ENCODE peak calls at places on chromosomes 1 and 21, in four cellular contexts. G is neural progenitor cell, W is cardiac fibroblast, J is HFFc6. Z is an unnamed sample.

GRCh38 chr1:30733520-30733919 is 10.1 kb upstream of the MATN1 start:
- DNase-seq in G (no peak), W (no peak), J (no peak), Z (no peak)

GRCh38 chr21:41958886-41959563 is 5.2 kb upstream of the C2CD2 start:
- DNase-seq in G (no peak), W (peak), J (no peak), Z (no peak)

GRCh38 chr1:93577536-93578432 is 103.9 kb downstream of the BCAR3 start:
- DNase-seq in G (no peak), W (no peak), J (no peak), Z (no peak)

GRCh38 chr1:181187596-181188126 is 99.2 kb downstream of the IER5 start:
- DNase-seq in G (no peak), W (no peak), J (no peak), Z (no peak)

GRCh38 chr1:205954819-205955404 is 11.7 kb upstream of the SLC26A9 start:
- DNase-seq in G (no peak), W (no peak), J (no peak), Z (no peak)

GRCh38 chr1:20731057-20731991 is 1.2 kb downstream of the SH2D5 start:
- DNase-seq in G (no peak), W (no peak), J (no peak), Z (no peak)

GRCh38 chr1:167551359-167551758 is 2.2 kb downstream of the CREG1 start:
- DNase-seq in G (no peak), W (no peak), J (no peak), Z (no peak)

GRCh38 chr1:67333603-67334002 is 25.9 kb downstream of the IL12RB2 start:
- DNase-seq in G (no peak), W (no peak), J (no peak), Z (no peak)

GRCh38 chr1:41404308-41404755 is 43.1 kb downstream of the FOXO6 start:
- DNase-seq in G (peak), W (peak), J (peak), Z (no peak)

GRCh38 chr1:53350853-53351767 is 23.2 kb upstream of the LRP8 start:
- DNase-seq in G (no peak), W (no peak), J (no peak), Z (no peak)

GRCh38 chr1:154607748-154608521 is at the start of gene ADAR:
- DNase-seq in G (peak), W (peak), J (peak), Z (peak)

GRCh38 chr1:116710326-116711060 is 43.0 kb upstream of the IGSF3 start:
- DNase-seq in G (no peak), W (no peak), J (no peak), Z (no peak)

GRCh38 chr1:109181807-109182163 is 31.9 kb upstream of the SARS1 start:
- DNase-seq in G (no peak), W (no peak), J (no peak), Z (no peak)

GRCh38 chr21:35086357-35086756 is 37.3 kb upstream of the RUNX1 start:
- DNase-seq in G (no peak), W (peak), J (peak), Z (no peak)

GRCh38 chr1:198919667-198920398 is 281.0 kb downstream of the PTPRC start:
- DNase-seq in G (no peak), W (peak), J (no peak), Z (no peak)

GRCh38 chr21:45318556-45319341 is 31.1 kb upstream of the POFUT2 start:
- DNase-seq in G (no peak), W (peak), J (peak), Z (no peak)

GRCh38 chr1:29640428-29640785 is 404.1 kb downstream of the PTPRU start:
- DNase-seq in G (no peak), W (no peak), J (no peak), Z (no peak)
- TF ChIP-seq CTCF in G (no peak), W (no peak), J (no peak), Z (no peak)

GRCh38 chr1:174200746-174201145 is 41.4 kb downstream of the RABGAP1L start:
- DNase-seq in G (no peak), W (no peak), J (no peak), Z (no peak)
- TF ChIP-seq CTCF in G (no peak), W (no peak), J (no peak), Z (no peak)

GRCh38 chr21:29499734-29500343 is 201.1 kb downstream of the BACH1 start:
- DNase-seq in G (peak), W (peak), J (peak), Z (no peak)
- TF ChIP-seq CTCF in G (peak), W (peak), J (peak), Z (peak)

GRCh38 chr1:39158330-39159086 is 46.0 kb upstream of the MACF1 start:
- DNase-seq in G (peak), W (peak), J (no peak), Z (peak)
- TF ChIP-seq CTCF in G (no peak), W (peak), J (no peak), Z (no peak)

GRCh38 chr1:218461351-218461750 is 116.2 kb downstream of the TGFB2 start:
- DNase-seq in G (no peak), W (no peak), J (no peak), Z (no peak)

GRCh38 chr1:218460367-218460766 is 115.2 kb downstream of the TGFB2 start:
- DNase-seq in G (peak), W (peak), J (peak), Z (no peak)

GRCh38 chr1:218463194-218464156 is 118.3 kb downstream of the TGFB2 start:
- DNase-seq in G (peak), W (peak), J (peak), Z (no peak)

GRCh38 chr1:218462591-218462990 is 117.5 kb downstream of the TGFB2 start:
- DNase-seq in G (no peak), W (no peak), J (no peak), Z (no peak)

DNA sequence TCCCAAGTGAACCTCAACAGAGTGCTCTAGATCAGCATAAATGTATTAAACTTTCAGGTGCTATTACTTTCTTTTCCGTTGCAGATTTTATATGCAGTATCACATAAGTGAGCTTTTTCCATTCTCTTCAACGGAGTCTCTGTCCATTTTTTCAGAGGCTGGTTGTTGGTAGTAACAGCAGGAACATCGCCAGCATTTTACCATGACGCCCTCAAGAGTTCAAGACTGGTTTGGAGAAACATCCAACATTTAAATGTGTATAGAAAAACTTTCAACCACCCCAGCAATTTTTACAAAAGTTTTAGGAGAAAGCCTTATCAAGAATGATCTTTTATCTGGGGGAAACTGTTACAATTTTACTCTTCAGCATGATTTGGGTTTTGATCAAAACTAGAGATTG is 117.0 kb downstream of the TGFB2 start:
- DNase-seq in G (no peak), W (no peak), J (no peak), Z (no peak)
- TF ChIP-seq CTCF in G (no peak), W (no peak), J (no peak), Z (no peak)

GRCh38 chr1:234186037-234186688 is 187.1 kb upstream of the COA6 start:
- DNase-seq in G (no peak), W (peak), J (no peak), Z (peak)

GRCh38 chr1:234185438-234185837 is 187.8 kb upstream of the COA6 start:
- DNase-seq in G (no peak), W (no peak), J (no peak), Z (no peak)

GRCh38 chr1:234188454-234188792 is 184.8 kb upstream of the COA6 start:
- DNase-seq in G (peak), W (no peak), J (no peak), Z (no peak)
- TF ChIP-seq CTCF in G (peak), W (no peak), J (no peak), Z (peak)